ENCODE peak calls at places on chromosomes 4 and X, in ten cellular contexts. A, Q, K, S, F, D, Y, M, P and Z are unnamed samples.

GRCh38 chr4:6290769-6291547 is 21.3 kb downstream of the WFS1 start:
- DNase-seq in Q (peak; percentile 80), D (no peak), S (no peak), M (peak; percentile 56), Y (no peak), P (no peak), K (no peak), A (no peak), F (no peak), Z (no peak)

GRCh38 chr4:57044996-57045395 is 65.2 kb downstream of the IGFBP7 start:
- DNase-seq in S (no peak), D (no peak), F (no peak), P (no peak), K (no peak), M (no peak), Y (no peak), A (no peak), Q (no peak), Z (no peak)

GRCh38 chrX:16552546-16552945 is 97.4 kb upstream of the S100G start:
- DNase-seq in P (no peak), K (no peak), Y (no peak), F (no peak), A (no peak), M (no peak), S (no peak), D (no peak), Q (no peak), Z (no peak)

GRCh38 chr4:172514801-172515200 is 653.8 kb upstream of the GALNT7 start:
- DNase-seq in D (no peak), P (no peak), Y (no peak), Q (no peak), K (no peak), A (no peak), M (no peak), F (no peak), S (no peak), Z (no peak)

GRCh38 chrX:110795645-110796510 is at the start of gene CHRDL1:
- DNase-seq in P (peak; percentile 66), F (peak; percentile 73), D (no peak), K (no peak), Q (peak; percentile 49), M (no peak), S (no peak), Y (peak; percentile 9), A (peak; percentile 27), Z (peak; percentile 41)

GRCh38 chr4:60884545-60884944 is 315.6 kb upstream of the ADGRL3 start:
- DNase-seq in D (no peak), Y (no peak), K (peak; percentile 7), F (no peak), S (no peak), M (no peak), P (no peak), A (no peak), Q (no peak), Z (no peak)

GRCh38 chrX:49999048-49999447 is 76.7 kb downstream of the CLCN5 start:
- DNase-seq in S (no peak), D (no peak), F (no peak), Y (no peak), P (no peak), M (no peak), A (no peak), K (no peak), Q (no peak), Z (no peak)

GRCh38 chr4:8435656-8436121 is 4.8 kb downstream of the ACOX3 start:
- DNase-seq in Y (no peak), A (no peak), S (no peak), D (no peak), F (no peak), Q (no peak), K (no peak), P (peak; percentile 80), M (no peak), Z (no peak)

GRCh38 chr4:149465941-149466340 is 349.7 kb downstream of the IQCM start:
- DNase-seq in M (no peak), A (no peak), S (no peak), P (no peak), K (peak; percentile 73), Y (no peak), F (no peak), D (no peak), Q (no peak), Z (no peak)

GRCh38 chr4:84597450-84597849 is 14.5 kb downstream of the CDS1 start:
- DNase-seq in Y (no peak), D (no peak), F (no peak), K (no peak), S (no peak), A (no peak), P (no peak), Q (no peak), M (no peak), Z (no peak)

GRCh38 chr4:84594724-84595123 is 11.8 kb downstream of the CDS1 start:
- DNase-seq in M (no peak), S (no peak), F (no peak), D (no peak), Q (no peak), Y (no peak), P (no peak), A (no peak), K (no peak), Z (no peak)

DNA sequence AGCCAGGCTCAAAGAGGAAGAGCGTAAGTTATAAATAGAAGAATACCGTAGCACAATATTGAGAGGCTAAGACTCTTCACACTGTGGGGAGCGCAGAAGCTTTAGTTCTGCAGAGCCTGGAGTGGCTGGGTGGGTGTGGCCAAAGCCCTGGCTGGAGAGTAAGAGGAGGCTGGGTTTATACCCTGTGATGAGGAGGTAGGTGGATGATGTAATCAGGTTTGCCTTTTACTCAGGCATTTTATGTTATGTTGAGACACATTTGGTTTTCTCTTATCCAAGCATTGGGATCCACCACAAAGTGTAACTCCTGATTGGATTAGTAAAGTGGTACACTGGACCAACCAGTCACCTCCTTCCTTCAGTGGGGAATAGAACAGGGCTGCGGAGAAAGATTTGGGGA is 13.9 kb downstream of the CDS1 start:
- DNase-seq in Y (no peak), F (no peak), S (no peak), Q (peak; percentile 84), K (no peak), A (no peak), M (no peak), P (no peak), D (no peak), Z (no peak)
- H3K27ac ChIP-seq in Y (no peak overlapping the region), F (no peak overlapping the region), S (no peak overlapping the region), Q (no peak overlapping the region), K (no peak overlapping the region), A (no peak overlapping the region), M (no peak overlapping the region), P (no peak overlapping the region), D (no peak overlapping the region), Z (no peak overlapping the region)

GRCh38 chr4:17558941-17559708 is 17.9 kb upstream of the LAP3 start:
- DNase-seq in M (no peak), Y (no peak), A (no peak), K (no peak), S (no peak), P (no peak), F (no peak), D (no peak), Q (no peak), Z (no peak)

GRCh38 chr4:17559709-17560048 is 17.3 kb upstream of the LAP3 start:
- DNase-seq in A (no peak), K (no peak), P (no peak), D (no peak), Y (no peak), M (no peak), Q (no peak), S (no peak), F (no peak), Z (no peak)

GRCh38 chr4:17561195-17561909 is 15.6 kb upstream of the LAP3 start:
- DNase-seq in K (peak; percentile 61), F (no peak), D (no peak), S (no peak), P (no peak), Q (no peak), M (no peak), A (no peak), Y (peak; percentile 75), Z (no peak)

GRCh38 chr4:17560065-17560673 is 16.8 kb upstream of the LAP3 start:
- DNase-seq in A (no peak), M (no peak), D (no peak), F (no peak), Y (no peak), P (no peak), Q (no peak), K (no peak), S (no peak), Z (no peak)

GRCh38 chr4:17562157-17562556 is 14.8 kb upstream of the LAP3 start:
- DNase-seq in P (no peak), Q (no peak), M (no peak), Y (peak; percentile 22), A (no peak), F (no peak), D (no peak), K (no peak), S (no peak), Z (no peak)
- TF ChIP-seq CTCF in P (no peak), Q (no peak), M (no peak), Y (peak; percentile 47), A (peak; percentile 17), F (no peak), D (no peak), K (peak; percentile 29), S (no peak), Z (no peak)

GRCh38 chr4:26782830-26783202 is 77.8 kb upstream of the STIM2 start:
- DNase-seq in S (no peak), F (no peak), A (no peak), Q (no peak), P (no peak), Y (no peak), K (no peak), D (no peak), M (no peak), Z (no peak)

GRCh38 chr4:26779674-26780073 is 81.0 kb upstream of the STIM2 start:
- DNase-seq in Y (peak; percentile 31), M (no peak), K (no peak), S (no peak), P (no peak), D (no peak), Q (no peak), F (no peak), A (no peak), Z (no peak)

GRCh38 chr4:26782168-26782829 is 78.3 kb upstream of the STIM2 start:
- DNase-seq in P (no peak), F (no peak), A (no peak), D (no peak), K (no peak), Q (no peak), Y (no peak), M (no peak), S (no peak), Z (no peak)

GRCh38 chr4:26780524-26780923 is 80.1 kb upstream of the STIM2 start:
- DNase-seq in Q (no peak), P (no peak), K (no peak), S (no peak), Y (peak; percentile 30), M (no peak), A (no peak), F (no peak), D (no peak), Z (no peak)

GRCh38 chr4:26779224-26779623 is 81.4 kb upstream of the STIM2 start:
- DNase-seq in A (no peak), M (no peak), Y (no peak), Q (no peak), S (no peak), D (no peak), F (no peak), K (no peak), P (no peak), Z (no peak)
- H3K27ac ChIP-seq in A (no peak overlapping the region), M (no peak overlapping the region), Y (no peak overlapping the region), Q (no peak overlapping the region), S (no peak overlapping the region), D (no peak overlapping the region), F (no peak overlapping the region), K (no peak overlapping the region), P (no peak overlapping the region), Z (no peak overlapping the region)

GRCh38 chrX:109472939-109473713 is 8.8 kb downstream of the GUCY2F start:
- DNase-seq in Q (no peak), A (no peak), M (no peak), D (no peak), Y (peak; percentile 75), P (peak; percentile 8), F (no peak), S (no peak), K (peak; percentile 81), Z (no peak)
- TF ChIP-seq CTCF in Q (no peak), A (no peak), M (no peak), D (no peak), Y (peak; percentile 55), P (no peak), F (no peak), S (no peak), K (peak; percentile 60), Z (no peak)